ENCODE peak calls at places on chromosomes 16 and 17, in six cellular contexts. One of them, this sample, is unnamed.

GRCh38 chr17:63082273-63082861 is 116.3 kb downstream of the TANC2 start:
- DNase-seq in neuronal stem cell: no peak
- DNase-seq in H1: no peak
- DNase-seq in IMR-90: peak
- DNase-seq in H9: no peak
- DNase-seq in trophoblast cell: no peak
- DNase-seq in this sample: peak

GRCh38 chr16:21116148-21116693 is 34.4 kb downstream of the DNAH3 start:
- DNase-seq in H9: peak
- DNase-seq in neuronal stem cell: no peak
- DNase-seq in trophoblast cell: no peak
- DNase-seq in IMR-90: no peak
- DNase-seq in H1: no peak
- DNase-seq in this sample: no peak

GRCh38 chr17:19935169-19935568 is 42.5 kb downstream of the AKAP10 start:
- DNase-seq in H9: no peak
- DNase-seq in H1: no peak
- DNase-seq in trophoblast cell: no peak
- DNase-seq in IMR-90: peak
- DNase-seq in neuronal stem cell: no peak
- DNase-seq in this sample: peak

GRCh38 chr16:75420987-75421819 is 12.1 kb downstream of the CFDP1 start:
- DNase-seq in IMR-90: peak
- DNase-seq in H9: peak
- DNase-seq in neuronal stem cell: peak
- DNase-seq in H1: peak
- DNase-seq in trophoblast cell: no peak
- DNase-seq in this sample: peak

GRCh38 chr17:5069724-5070123 is 8.5 kb upstream of the ZFP3 start:
- DNase-seq in neuronal stem cell: no peak
- DNase-seq in trophoblast cell: peak
- DNase-seq in IMR-90: peak
- DNase-seq in H9: no peak
- DNase-seq in H1: no peak
- DNase-seq in this sample: no peak

GRCh38 chr16:10895053-10895946 is 18.3 kb downstream of the CIITA start:
- DNase-seq in H9: peak
- DNase-seq in trophoblast cell: no peak
- DNase-seq in H1: peak
- DNase-seq in IMR-90: peak
- DNase-seq in neuronal stem cell: peak
- DNase-seq in this sample: peak

GRCh38 chr17:61144137-61144536 is 255.5 kb upstream of the TBX2 start:
- DNase-seq in neuronal stem cell: no peak
- DNase-seq in H9: no peak
- DNase-seq in H1: no peak
- DNase-seq in trophoblast cell: no peak
- DNase-seq in IMR-90: no peak
- DNase-seq in this sample: peak

GRCh38 chr17:82097187-82097918 is 683 bp downstream of the FASN start:
- DNase-seq in IMR-90: peak
- DNase-seq in H1: no peak
- DNase-seq in H9: no peak
- DNase-seq in trophoblast cell: peak
- DNase-seq in neuronal stem cell: no peak
- DNase-seq in this sample: peak

GRCh38 chr17:1647802-1648581 is 1.7 kb downstream of the RILP start:
- DNase-seq in H9: peak
- DNase-seq in neuronal stem cell: no peak
- DNase-seq in IMR-90: no peak
- DNase-seq in H1: peak
- DNase-seq in trophoblast cell: no peak
- DNase-seq in this sample: no peak

GRCh38 chr17:7885357-7886226 is 3.0 kb upstream of the CHD3 start:
- DNase-seq in H9: peak
- DNase-seq in IMR-90: peak
- DNase-seq in trophoblast cell: peak
- DNase-seq in H1: peak
- DNase-seq in neuronal stem cell: peak
- DNase-seq in this sample: peak

GRCh38 chr17:75152971-75153853 is 1.1 kb downstream of the JPT1 start:
- DNase-seq in trophoblast cell: no peak
- DNase-seq in neuronal stem cell: no peak
- DNase-seq in IMR-90: peak
- DNase-seq in H9: peak
- DNase-seq in H1: no peak
- DNase-seq in this sample: peak

GRCh38 chr17:32007463-32008298 is 498 bp downstream of the LRRC37B start:
- DNase-seq in trophoblast cell: no peak
- DNase-seq in neuronal stem cell: peak
- DNase-seq in H1: peak
- DNase-seq in IMR-90: peak
- DNase-seq in H9: peak
- DNase-seq in this sample: peak

GRCh38 chr17:61284174-61284573 is 115.5 kb upstream of the TBX2 start:
- DNase-seq in IMR-90: peak
- DNase-seq in neuronal stem cell: no peak
- DNase-seq in trophoblast cell: no peak
- DNase-seq in H1: no peak
- DNase-seq in H9: no peak
- DNase-seq in this sample: peak

GRCh38 chr17:1786708-1787107 is 24.8 kb downstream of the SERPINF1 start:
- DNase-seq in H1: no peak
- DNase-seq in trophoblast cell: no peak
- DNase-seq in IMR-90: peak
- DNase-seq in neuronal stem cell: no peak
- DNase-seq in H9: no peak
- DNase-seq in this sample: no peak

GRCh38 chr17:43401293-43401692 is 2.5 kb downstream of the ARL4D start:
- DNase-seq in IMR-90: peak
- DNase-seq in neuronal stem cell: no peak
- DNase-seq in H9: no peak
- DNase-seq in trophoblast cell: no peak
- DNase-seq in H1: no peak
- DNase-seq in this sample: peak

GRCh38 chr17:2390199-2390880 is 10.5 kb downstream of the MNT start:
- DNase-seq in IMR-90: no peak
- DNase-seq in H9: no peak
- DNase-seq in trophoblast cell: no peak
- DNase-seq in H1: no peak
- DNase-seq in neuronal stem cell: no peak
- DNase-seq in this sample: no peak

GRCh38 chr17:30961213-30962188 is 9.3 kb upstream of the RNF135 start:
- DNase-seq in trophoblast cell: no peak
- DNase-seq in H1: no peak
- DNase-seq in neuronal stem cell: no peak
- DNase-seq in IMR-90: peak
- DNase-seq in H9: no peak
- DNase-seq in this sample: no peak

GRCh38 chr17:40727447-40728231 is 24.1 kb upstream of the KRT24 start:
- DNase-seq in H1: no peak
- DNase-seq in H9: no peak
- DNase-seq in neuronal stem cell: no peak
- DNase-seq in IMR-90: peak
- DNase-seq in trophoblast cell: peak
- DNase-seq in this sample: peak

GRCh38 chr16:57828272-57829161 is 26.2 kb upstream of the KIFC3 start:
- DNase-seq in IMR-90: no peak
- DNase-seq in neuronal stem cell: no peak
- DNase-seq in trophoblast cell: no peak
- DNase-seq in H1: no peak
- DNase-seq in H9: no peak
- DNase-seq in this sample: no peak

GRCh38 chr17:13134106-13134505 is 116.3 kb upstream of the ELAC2 start:
- DNase-seq in IMR-90: no peak
- DNase-seq in neuronal stem cell: no peak
- DNase-seq in trophoblast cell: no peak
- DNase-seq in H9: no peak
- DNase-seq in H1: no peak
- DNase-seq in this sample: no peak

DNA sequence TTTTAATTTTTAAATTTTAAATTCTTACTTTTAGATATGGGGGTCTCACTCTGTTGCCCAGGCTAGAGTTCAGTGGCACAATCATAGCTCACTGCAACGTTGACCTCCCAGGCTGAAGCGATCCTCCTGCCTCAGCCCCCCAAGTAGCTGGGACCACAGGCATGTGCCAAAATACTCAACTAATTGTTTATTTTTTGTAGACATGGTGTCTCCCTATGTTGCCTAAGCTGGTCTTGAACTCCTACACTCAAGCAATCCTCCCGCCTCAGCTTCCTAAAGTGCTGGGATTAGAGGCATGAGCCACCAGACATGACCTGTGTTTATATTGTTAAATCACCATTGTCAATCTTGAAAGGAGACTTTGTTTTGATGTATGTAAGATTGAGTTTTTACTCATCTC is 332.2 kb downstream of the WWOX start:
- DNase-seq in IMR-90: no peak
- DNase-seq in neuronal stem cell: no peak
- DNase-seq in H9: no peak
- DNase-seq in H1: no peak
- DNase-seq in trophoblast cell: no peak
- DNase-seq in this sample: no peak
- H4K91ac ChIP-seq in IMR-90: no peak
- H4K91ac ChIP-seq in neuronal stem cell: no peak
- H4K91ac ChIP-seq in H9: no peak
- H4K91ac ChIP-seq in H1: no peak
- H4K91ac ChIP-seq in trophoblast cell: no peak
- H4K91ac ChIP-seq in this sample: no peak

GRCh38 chr17:72838581-72838980 is 253.9 kb downstream of the SLC39A11 start:
- DNase-seq in neuronal stem cell: no peak
- DNase-seq in H1: no peak
- DNase-seq in IMR-90: no peak
- DNase-seq in H9: no peak
- DNase-seq in trophoblast cell: no peak
- DNase-seq in this sample: no peak

GRCh38 chr17:72840019-72840418 is 252.5 kb downstream of the SLC39A11 start:
- DNase-seq in neuronal stem cell: no peak
- DNase-seq in H1: no peak
- DNase-seq in IMR-90: no peak
- DNase-seq in H9: no peak
- DNase-seq in trophoblast cell: no peak
- DNase-seq in this sample: no peak

GRCh38 chr17:72838068-72838467 is 254.4 kb downstream of the SLC39A11 start:
- DNase-seq in trophoblast cell: no peak
- DNase-seq in neuronal stem cell: no peak
- DNase-seq in IMR-90: no peak
- DNase-seq in H1: no peak
- DNase-seq in H9: no peak
- DNase-seq in this sample: no peak

GRCh38 chr17:72839086-72839728 is 253.3 kb downstream of the SLC39A11 start:
- DNase-seq in neuronal stem cell: no peak
- DNase-seq in IMR-90: no peak
- DNase-seq in H9: no peak
- DNase-seq in trophoblast cell: peak
- DNase-seq in H1: no peak
- DNase-seq in this sample: no peak

GRCh38 chr17:72837335-72837734 is 255.2 kb downstream of the SLC39A11 start:
- DNase-seq in H9: no peak
- DNase-seq in trophoblast cell: no peak
- DNase-seq in neuronal stem cell: peak
- DNase-seq in IMR-90: no peak
- DNase-seq in H1: no peak
- DNase-seq in this sample: no peak
- H4K91ac ChIP-seq in H9: no peak
- H4K91ac ChIP-seq in trophoblast cell: no peak
- H4K91ac ChIP-seq in neuronal stem cell: no peak
- H4K91ac ChIP-seq in IMR-90: no peak
- H4K91ac ChIP-seq in H1: no peak
- H4K91ac ChIP-seq in this sample: no peak

GRCh38 chr17:39175695-39176093 is 9.7 kb upstream of the ARL5C start:
- DNase-seq in H9: peak
- DNase-seq in trophoblast cell: no peak
- DNase-seq in H1: no peak
- DNase-seq in neuronal stem cell: no peak
- DNase-seq in IMR-90: no peak
- DNase-seq in this sample: no peak

GRCh38 chr17:39177256-39177655 is 11.3 kb upstream of the ARL5C start:
- DNase-seq in neuronal stem cell: no peak
- DNase-seq in trophoblast cell: peak
- DNase-seq in IMR-90: no peak
- DNase-seq in H9: peak
- DNase-seq in H1: peak
- DNase-seq in this sample: no peak

GRCh38 chr17:39174907-39175694 is 9.1 kb upstream of the ARL5C start:
- DNase-seq in neuronal stem cell: peak
- DNase-seq in trophoblast cell: peak
- DNase-seq in H9: peak
- DNase-seq in H1: peak
- DNase-seq in IMR-90: peak
- DNase-seq in this sample: peak

GRCh38 chr17:39181303-39181702 is 15.3 kb upstream of the ARL5C start:
- DNase-seq in IMR-90: no peak
- DNase-seq in H9: no peak
- DNase-seq in neuronal stem cell: no peak
- DNase-seq in H1: no peak
- DNase-seq in trophoblast cell: no peak
- DNase-seq in this sample: no peak

DNA sequence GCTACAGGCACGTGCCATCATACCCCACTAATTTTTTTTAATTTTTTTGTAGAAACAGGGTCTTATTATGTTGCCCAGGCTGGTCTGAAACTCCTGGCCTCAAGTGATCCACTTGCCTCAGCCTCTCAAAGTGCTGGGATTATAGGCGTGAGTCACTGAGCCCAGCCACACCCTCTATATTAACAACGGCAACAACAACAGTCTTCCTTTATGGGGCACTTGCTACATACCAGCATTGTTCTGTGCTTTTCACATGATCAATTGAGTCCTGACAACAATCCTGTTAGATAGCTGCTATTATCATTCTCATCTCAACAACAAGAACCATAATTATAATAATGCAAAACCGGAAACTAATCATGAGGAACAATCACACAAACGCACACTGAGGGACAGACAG is 12.6 kb upstream of the ARL5C start:
- DNase-seq in neuronal stem cell: no peak
- DNase-seq in trophoblast cell: no peak
- DNase-seq in H1: no peak
- DNase-seq in IMR-90: no peak
- DNase-seq in H9: no peak
- DNase-seq in this sample: peak
- H4K91ac ChIP-seq in neuronal stem cell: no peak
- H4K91ac ChIP-seq in trophoblast cell: no peak
- H4K91ac ChIP-seq in H1: no peak
- H4K91ac ChIP-seq in IMR-90: no peak
- H4K91ac ChIP-seq in H9: no peak
- H4K91ac ChIP-seq in this sample: no peak

DNA sequence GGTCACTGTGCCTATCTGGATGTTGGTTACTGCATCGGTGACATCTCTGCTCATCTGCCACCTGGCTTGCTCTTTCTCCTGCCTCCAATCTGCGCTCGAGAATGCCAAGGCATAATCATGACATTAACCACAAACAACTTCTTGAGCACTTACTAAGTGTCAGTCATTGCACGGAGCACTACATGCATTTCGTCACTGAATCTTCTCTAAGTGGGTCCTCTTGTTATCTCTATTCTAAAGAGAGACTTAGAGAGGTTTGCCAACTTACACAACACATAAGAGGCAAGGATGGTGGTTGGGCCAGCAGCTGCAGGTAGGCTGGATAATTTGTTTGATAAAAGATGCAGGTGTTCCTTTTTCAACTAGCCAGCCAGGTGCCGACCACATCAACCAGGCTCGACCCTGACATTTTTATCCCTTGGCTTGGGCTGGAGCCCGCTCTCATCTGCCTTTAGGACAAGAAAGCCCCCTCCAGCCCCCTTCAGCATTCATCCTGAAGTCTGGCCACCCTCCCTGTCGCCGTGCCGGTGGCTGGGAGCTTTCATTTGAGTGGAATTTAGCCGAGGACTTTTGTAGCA is 89.4 kb upstream of the NKD1 start:
- DNase-seq in H9: peak
- DNase-seq in IMR-90: no peak
- DNase-seq in H1: no peak
- DNase-seq in trophoblast cell: no peak
- DNase-seq in neuronal stem cell: no peak
- DNase-seq in this sample: no peak
- H4K91ac ChIP-seq in H9: no peak
- H4K91ac ChIP-seq in IMR-90: no peak
- H4K91ac ChIP-seq in H1: peak
- H4K91ac ChIP-seq in trophoblast cell: no peak
- H4K91ac ChIP-seq in neuronal stem cell: no peak
- H4K91ac ChIP-seq in this sample: no peak